ENCODE peak calls at places on chromosomes 3 and 15, in four cellular contexts. E is K562, V is GM12878, T is H1. W is an unnamed sample.

GRCh38 chr15:70353606-70354259 is 256.0 kb upstream of the TLE3 start:
- DNase-seq in V (no peak), E (no peak), T (no peak), W (no peak)

GRCh38 chr3:157542711-157543485 is 39.7 kb upstream of the VEPH1 start:
- DNase-seq in T (peak), V (no peak), E (no peak), W (no peak)

GRCh38 chr3:73868688-73869315 is 244.1 kb upstream of the PDZRN3 start:
- DNase-seq in T (no peak), V (no peak), E (no peak), W (peak)

GRCh38 chr3:128426128-128426921 is 40.4 kb downstream of the DNAJB8 start:
- DNase-seq in T (no peak), V (no peak), E (peak), W (peak)

GRCh38 chr3:125322166-125322565 is 53.0 kb downstream of the ZNF148 start:
- DNase-seq in E (no peak), V (no peak), T (no peak), W (no peak)

GRCh38 chr3:180802837-180803236 is 109.6 kb upstream of the FXR1 start:
- DNase-seq in E (no peak), T (no peak), V (no peak), W (peak)

GRCh38 chr3:24196526-24196925 is 251.4 kb downstream of the NR1D2 start:
- DNase-seq in V (no peak), T (no peak), E (no peak), W (no peak)

GRCh38 chr15:100779331-100780207 is 100.1 kb upstream of the ALDH1A3 start:
- DNase-seq in E (no peak), V (no peak), T (no peak), W (no peak)

GRCh38 chr3:29868702-29869101 is 587.8 kb downstream of the RBMS3 start:
- DNase-seq in T (no peak), E (no peak), V (no peak), W (no peak)

GRCh38 chr15:80536231-80536630 is 132.0 kb downstream of the ARNT2 start:
- DNase-seq in E (no peak), T (no peak), V (no peak), W (no peak)

GRCh38 chr15:29074045-29074444 is 188.3 kb downstream of the APBA2 start:
- DNase-seq in V (no peak), T (no peak), E (no peak), W (no peak)

GRCh38 chr15:75828429-75828828 is 14.8 kb upstream of the UBE2Q2 start:
- DNase-seq in T (no peak), V (no peak), E (no peak), W (no peak)

GRCh38 chr3:35688826-35689225 is 49.5 kb downstream of the ARPP21 start:
- DNase-seq in T (no peak), V (no peak), E (no peak), W (no peak)

GRCh38 chr15:29470311-29470710 is 200.7 kb upstream of the NSMCE3 start:
- DNase-seq in V (no peak), E (no peak), T (no peak), W (no peak)

GRCh38 chr3:52141751-52142150 is 12.5 kb downstream of the POC1A start:
- DNase-seq in T (no peak), V (no peak), E (no peak), W (no peak)

GRCh38 chr15:91921188-91921820 is 67.8 kb downstream of the SLCO3A1 start:
- DNase-seq in E (no peak), T (no peak), V (no peak), W (no peak)

GRCh38 chr3:110568246-110568645 is 503.4 kb upstream of the NECTIN3 start:
- DNase-seq in E (no peak), V (no peak), T (no peak), W (no peak)

GRCh38 chr15:67880651-67881182 is 40.9 kb upstream of the RNU6-1 start:
- DNase-seq in E (no peak), V (no peak), T (no peak), W (peak)

GRCh38 chr3:177642482-177643163 is 445.3 kb upstream of the TBL1XR1 start:
- DNase-seq in E (no peak), T (no peak), V (no peak), W (no peak)

GRCh38 chr3:58180099-58180880 is 30.5 kb downstream of the DNASE1L3 start:
- DNase-seq in E (no peak), T (no peak), V (no peak), W (no peak)

GRCh38 chr3:56838441-56838840 is 36.7 kb upstream of the ARHGEF3 start:
- DNase-seq in E (no peak), T (no peak), V (no peak), W (no peak)

GRCh38 chr3:53257465-53257864 is 1.6 kb upstream of the TKT start:
- DNase-seq in V (no peak), T (no peak), E (no peak), W (no peak)

GRCh38 chr15:40081691-40082194 is 26.9 kb downstream of the BMF start:
- DNase-seq in E (peak), T (no peak), V (no peak), W (peak)

GRCh38 chr3:69326821-69327433 is 59.0 kb downstream of the FRMD4B start:
- DNase-seq in E (no peak), V (peak), T (no peak), W (no peak)

GRCh38 chr15:49494842-49495241 is 71.8 kb downstream of the FGF7 start:
- DNase-seq in T (no peak), V (no peak), E (no peak), W (no peak)

GRCh38 chr3:23720885-23721284 is 84.9 kb upstream of the UBE2E1 start:
- DNase-seq in T (no peak), E (no peak), V (no peak), W (no peak)

GRCh38 chr3:167740961-167741587 is 5.6 kb downstream of the SERPINI1 start:
- DNase-seq in E (no peak), V (no peak), T (no peak), W (peak)

GRCh38 chr3:108861401-108861800 is 38.8 kb downstream of the TRAT1 start:
- DNase-seq in T (no peak), E (no peak), V (no peak), W (no peak)

GRCh38 chr3:126418661-126419131 is 24.0 kb downstream of the CFAP100 start:
- DNase-seq in E (no peak), V (no peak), T (no peak), W (no peak)

GRCh38 chr15:31156808-31157207 is 55.3 kb upstream of the TRPM1 start:
- DNase-seq in T (no peak), E (no peak), V (no peak), W (no peak)

GRCh38 chr3:126450744-126451143 is 24.9 kb downstream of the ZXDC start:
- DNase-seq in V (no peak), E (no peak), T (no peak), W (no peak)

GRCh38 chr3:61387817-61388216 is 136.6 kb upstream of the FHIT start:
- DNase-seq in E (no peak), V (no peak), T (no peak), W (no peak)

GRCh38 chr15:88648357-88649214 is 9.8 kb downstream of the ISG20 start:
- DNase-seq in E (no peak), T (no peak), V (no peak), W (no peak)

GRCh38 chr3:66567066-66567465 is 66.2 kb upstream of the LRIG1 start:
- DNase-seq in V (no peak), E (no peak), T (no peak), W (no peak)

GRCh38 chr3:8441969-8442559 is 59.6 kb upstream of the LMCD1 start:
- DNase-seq in V (no peak), E (peak), T (peak), W (peak)

GRCh38 chr3:65443739-65444447 is 594.8 kb downstream of the MAGI1 start:
- DNase-seq in T (no peak), E (no peak), V (no peak), W (no peak)

GRCh38 chr15:53448215-53449001 is 311.1 kb downstream of the WDR72 start:
- DNase-seq in T (no peak), V (no peak), E (no peak), W (no peak)
- TF ChIP-seq USF2 in T (no peak), V (no peak), E (no peak), W (no peak)

DNA sequence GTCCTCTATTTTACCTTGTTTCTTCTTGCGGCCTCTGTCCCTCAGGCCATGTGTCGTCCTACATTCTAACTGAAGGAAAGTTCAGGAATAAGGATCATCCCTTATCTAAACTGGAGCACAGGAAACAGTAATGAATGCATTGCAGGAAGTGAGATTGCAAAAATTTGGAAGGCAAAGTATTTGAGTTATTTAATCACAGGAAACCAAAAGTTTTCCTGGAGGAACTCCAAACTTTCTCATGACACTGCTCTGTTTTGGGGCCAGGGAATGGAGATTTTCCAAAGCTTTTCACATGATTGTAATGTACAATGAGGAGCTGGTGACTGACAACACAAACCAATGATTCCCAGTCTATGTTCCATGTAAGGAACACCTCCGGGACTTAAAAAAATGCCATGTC is 57.8 kb upstream of the PLSCR4 start:
- DNase-seq in V (no peak), T (no peak), E (no peak), W (no peak)
- TF ChIP-seq GABPA in V (no peak), T (no peak), E (peak), W (no peak)

GRCh38 chr3:13770390-13771169 is 109.3 kb downstream of the WNT7A start:
- DNase-seq in E (no peak), V (no peak), T (peak), W (no peak)

GRCh38 chr3:13772321-13772745 is 107.5 kb downstream of the WNT7A start:
- DNase-seq in V (no peak), E (no peak), T (no peak), W (no peak)

GRCh38 chr3:13772885-13773745 is 106.8 kb downstream of the WNT7A start:
- DNase-seq in T (no peak), E (no peak), V (no peak), W (no peak)

GRCh38 chr3:13769422-13769821 is 110.4 kb downstream of the WNT7A start:
- DNase-seq in V (no peak), T (no peak), E (no peak), W (no peak)

GRCh38 chr3:13771496-13771895 is 108.4 kb downstream of the WNT7A start:
- DNase-seq in E (no peak), T (no peak), V (no peak), W (no peak)
- TF ChIP-seq HDAC2 in E (no peak), T (no peak), V (no peak), W (no peak)

GRCh38 chr3:132404276-132404675 is 13.0 kb upstream of the DNAJC13 start:
- DNase-seq in V (no peak), E (no peak), T (no peak), W (no peak)
- TF ChIP-seq USF2 in V (no peak), E (no peak), T (no peak), W (no peak)

GRCh38 chr3:32577621-32578556 is 7.2 kb upstream of the DYNC1LI1 start:
- DNase-seq in E (no peak), V (peak), T (no peak), W (no peak)
- TF ChIP-seq GABPA in E (peak), V (peak), T (no peak), W (no peak)

DNA sequence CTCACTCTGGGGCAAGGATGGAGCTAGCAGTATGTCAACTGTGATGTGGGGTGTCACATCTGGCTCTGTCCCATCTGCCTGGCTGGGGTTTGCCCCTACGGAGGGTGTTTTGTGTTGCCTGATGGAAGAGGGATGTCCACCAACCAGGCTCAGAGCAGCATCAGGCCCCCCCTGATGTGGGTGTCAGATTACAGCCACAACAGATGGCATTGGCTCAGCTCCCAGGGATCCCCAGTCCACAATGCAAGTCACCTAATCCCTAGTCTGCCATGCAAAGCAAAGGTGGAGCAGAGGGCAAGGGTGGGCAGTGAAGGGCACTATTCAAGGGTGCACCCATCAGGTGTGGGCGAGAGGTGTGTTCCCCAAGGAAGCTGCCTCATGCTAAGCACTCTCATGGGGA is 48.9 kb upstream of the AMOTL2 start:
- DNase-seq in V (no peak), T (no peak), E (no peak), W (no peak)
- TF ChIP-seq HDAC2 in V (no peak), T (no peak), E (no peak), W (no peak)

GRCh38 chr3:45965281-45966052 is 22.2 kb downstream of the CXCR6 start:
- DNase-seq in E (no peak), V (no peak), T (no peak), W (no peak)
- TF ChIP-seq USF2 in E (no peak), V (no peak), T (no peak), W (no peak)

DNA sequence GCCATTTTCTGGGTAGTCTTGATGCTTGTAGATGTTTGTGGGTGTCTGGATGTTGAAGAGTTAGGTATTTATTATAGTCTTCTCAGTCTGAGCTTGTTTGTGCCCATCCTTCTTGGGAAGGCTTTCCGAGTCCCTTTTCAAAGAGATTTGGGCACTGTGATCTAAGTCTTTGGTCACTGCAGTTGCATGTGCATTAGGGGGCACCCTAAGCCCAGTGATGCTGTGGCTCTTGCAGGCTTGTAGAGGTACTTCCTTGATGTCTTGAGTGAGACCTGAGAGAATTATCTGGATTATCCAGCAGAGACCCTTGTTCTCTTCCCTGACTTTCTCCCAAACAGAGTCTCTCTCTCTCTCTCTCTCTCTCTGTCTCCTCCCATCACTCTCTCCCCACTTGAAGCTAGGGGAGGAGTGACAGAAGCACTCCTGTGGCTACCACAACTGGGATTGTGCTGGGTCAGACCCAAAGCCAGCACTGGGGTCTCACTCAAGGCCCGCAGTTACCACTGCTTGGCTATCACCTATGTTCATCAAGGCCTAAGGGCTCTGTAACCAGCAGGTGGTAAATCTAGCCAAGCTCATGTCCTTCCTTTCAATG is 68.5 kb downstream of the TMCO5A start:
- DNase-seq in V (peak), T (peak), E (no peak), W (peak)
- TF ChIP-seq GABPA in V (no peak), T (no peak), E (no peak), W (no peak)

GRCh38 chr3:42778644-42779043 is 5.6 kb upstream of the CCDC13 start:
- DNase-seq in T (no peak), E (no peak), V (no peak), W (no peak)
- TF ChIP-seq HDAC2 in T (no peak), E (no peak), V (no peak), W (no peak)